ENCODE peak calls at places on chromosomes 11 and 22, in five cellular contexts. R is PC-3; W is activated CD8-positive, alpha-beta T cell treated with anti-CD3 and anti-CD28 coated beads for 36 hours; U is bronchial epithelial cell; M is PC-9. X is an unnamed sample.

GRCh38 chr11:63609971-63610580 is 4.2 kb downstream of the PLAAT3 start:
- DNase-seq in R (no peak), M (peak; percentile 17), W (no peak), U (no peak), X (no peak)

GRCh38 chr22:44891293-44891747 is 118.5 kb downstream of the PHF21B start:
- DNase-seq in W (no peak), M (no peak), U (no peak), R (no peak), X (no peak)

GRCh38 chr11:63762662-63763505 is 5.7 kb downstream of the ZFTA start:
- DNase-seq in W (no peak), U (no peak), R (peak; percentile 33), M (no peak), X (peak; percentile 40)

GRCh38 chr11:49303080-49303479 is 94.7 kb upstream of the FOLH1 start:
- DNase-seq in M (no peak), R (no peak), W (no peak), U (no peak), X (no peak)

GRCh38 chr11:88246680-88247079 is 71.4 kb upstream of the RAB38 start:
- DNase-seq in M (no peak), R (peak; percentile 68), U (peak; percentile 92), W (no peak), X (no peak)

GRCh38 chr11:96235725-96236124 is 107.3 kb downstream of the MAML2 start:
- DNase-seq in U (no peak), W (peak; percentile 83), M (no peak), R (no peak), X (no peak)

GRCh38 chr22:43852605-43853327 is 9.5 kb downstream of the SULT4A1 start:
- DNase-seq in M (no peak), U (no peak), R (no peak), W (no peak), X (no peak)

GRCh38 chr11:71474771-71475483 is 21.9 kb downstream of the NADSYN1 start:
- DNase-seq in R (no peak), M (no peak), U (no peak), W (no peak), X (no peak)

GRCh38 chr11:12854829-12855228 is 154.3 kb upstream of the RASSF10 start:
- DNase-seq in M (no peak), R (no peak), W (no peak), U (no peak), X (no peak)

GRCh38 chr11:24082241-24082640 is 414.6 kb upstream of the LUZP2 start:
- DNase-seq in U (no peak), M (no peak), W (no peak), R (no peak), X (no peak)

GRCh38 chr11:76577199-76577920 is 93.2 kb downstream of the LRRC32 start:
- DNase-seq in R (peak; percentile 98), M (peak; percentile 97), U (peak; percentile 92), W (no peak), X (no peak)

GRCh38 chr11:9150501-9150900 is 59.1 kb upstream of the SCUBE2 start:
- DNase-seq in M (no peak), U (peak; percentile 93), R (peak; percentile 73), W (no peak), X (no peak)

GRCh38 chr11:134532176-134532920 is 120.3 kb upstream of the B3GAT1 start:
- DNase-seq in M (no peak), W (no peak), R (no peak), U (no peak), X (no peak)

GRCh38 chr11:70670684-70671034 is 272.3 kb downstream of the CTTN start:
- DNase-seq in R (no peak), W (no peak), U (no peak), M (no peak), X (no peak)

GRCh38 chr11:100404907-100405306 is 282.2 kb upstream of the ARHGAP42 start:
- DNase-seq in U (no peak), M (no peak), R (no peak), W (no peak), X (no peak)
- TF ChIP-seq CTCF in U (no peak), M (no peak), R (peak; percentile 16), W (no peak), X (no peak)

GRCh38 chr11:2072551-2073261 is 66.5 kb downstream of the IGF2 start:
- DNase-seq in W (no peak), U (no peak), M (no peak), R (no peak), X (no peak)

GRCh38 chr11:2076441-2076840 is 62.7 kb downstream of the IGF2 start:
- DNase-seq in M (no peak), U (no peak), R (no peak), W (no peak), X (no peak)

GRCh38 chr11:2077061-2077802 is 62.0 kb downstream of the IGF2 start:
- DNase-seq in W (peak; percentile 75), R (peak; percentile 91), U (peak; percentile 96), M (peak; percentile 37), X (no peak)

GRCh38 chr11:2071748-2072385 is 67.3 kb downstream of the IGF2 start:
- DNase-seq in R (no peak), M (no peak), W (no peak), U (peak; percentile 12), X (no peak)

GRCh38 chr11:2074266-2074825 is 64.8 kb downstream of the IGF2 start:
- DNase-seq in R (no peak), U (peak; percentile 49), W (peak; percentile 30), M (no peak), X (no peak)
- TF ChIP-seq CTCF in R (peak; percentile 56), U (peak; percentile 39), W (peak; percentile 39), M (no peak), X (peak; percentile 36)

GRCh38 chr11:22539851-22540376 is 85.7 kb downstream of the FANCF start:
- DNase-seq in M (no peak), R (peak; percentile 48), W (no peak), U (peak; percentile 58), X (no peak)
- TF ChIP-seq CTCF in M (peak; percentile 62), R (peak; percentile 69), W (no peak), U (peak; percentile 62), X (peak; percentile 79)

GRCh38 chr22:34975721-34976120 is 90.2 kb upstream of the ISX start:
- DNase-seq in M (no peak), U (peak; percentile 1), R (peak; percentile 1), W (no peak), X (no peak)
- TF ChIP-seq CTCF in M (peak; percentile 28), U (no peak), R (no peak), W (no peak), X (peak; percentile 27)

GRCh38 chr22:40819741-40820140 is 595 bp upstream of the SLC25A17 start:
- DNase-seq in U (peak; percentile 34), W (peak; percentile 18), M (no peak), R (peak; percentile 23), X (no peak)

GRCh38 chr22:40818192-40818746 is 877 bp downstream of the SLC25A17 start:
- DNase-seq in U (no peak), R (peak; percentile 3), W (no peak), M (no peak), X (no peak)

GRCh38 chr22:40813912-40814315 is 5.2 kb downstream of the SLC25A17 start:
- DNase-seq in M (no peak), U (no peak), R (no peak), W (no peak), X (no peak)

GRCh38 chr22:40817737-40818136 is 1.4 kb downstream of the SLC25A17 start:
- DNase-seq in W (no peak), U (no peak), M (no peak), R (no peak), X (no peak)

DNA sequence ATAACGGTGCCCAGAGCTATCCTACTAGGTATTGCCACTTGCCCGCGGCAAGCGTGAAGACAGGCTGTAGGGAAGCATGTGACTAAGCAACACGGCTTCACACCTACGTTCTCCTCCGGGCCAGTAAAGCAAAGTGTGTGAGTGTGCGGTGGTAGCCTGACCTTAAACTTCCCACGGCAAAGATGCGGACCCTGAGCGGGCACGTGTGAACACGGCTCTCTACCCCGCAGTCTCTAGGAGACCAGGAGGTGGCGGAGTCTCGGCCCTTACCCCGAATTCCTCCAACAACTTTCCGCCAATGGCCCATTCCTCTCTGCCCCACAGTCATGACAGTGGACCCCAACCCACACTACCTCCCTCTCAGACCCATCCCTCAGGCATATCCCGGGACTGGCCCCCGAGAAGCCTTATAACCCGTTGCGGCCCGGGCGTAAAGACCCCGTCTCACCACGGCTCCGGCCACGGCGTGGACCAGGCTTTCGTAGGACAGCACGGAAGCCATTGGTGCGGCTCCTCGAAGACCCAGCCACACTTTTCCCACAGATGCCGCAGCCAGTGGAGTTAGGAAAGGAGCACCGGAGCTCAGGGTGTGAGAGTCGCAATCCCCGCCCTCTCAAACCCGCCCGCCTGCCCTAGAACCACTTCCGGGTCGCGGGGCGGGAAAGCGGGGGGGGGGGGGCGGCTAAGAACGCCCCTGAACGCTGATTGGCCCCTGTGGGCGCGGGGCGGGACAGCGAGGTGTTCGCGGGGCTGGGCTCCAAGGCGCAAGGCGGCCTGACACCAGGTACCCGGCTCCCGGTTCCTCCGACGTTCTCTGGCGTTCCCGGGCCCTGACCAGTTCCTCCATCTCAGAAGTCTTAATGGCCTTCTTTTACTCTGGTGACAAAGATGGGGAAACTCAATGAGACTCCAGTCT is at the start of gene SLC25A17:
- DNase-seq in R (peak; percentile 79), U (peak; percentile 69), M (peak; percentile 85), W (peak; percentile 91), X (peak; percentile 73)
- TF ChIP-seq CTCF in R (peak; percentile 37), U (peak; percentile 55), M (peak; percentile 42), W (peak; percentile 39), X (peak; percentile 56)

GRCh38 chr11:64849600-64850356 is 5.3 kb upstream of the CDC42BPG start:
- DNase-seq in M (no peak), W (no peak), U (no peak), R (no peak), X (no peak)
- TF ChIP-seq CTCF in M (no peak), W (no peak), U (no peak), R (no peak), X (no peak)

GRCh38 chr11:4184163-4184916 is 89.7 kb downstream of the RRM1 start:
- DNase-seq in M (no peak), W (no peak), R (no peak), U (no peak), X (no peak)

GRCh38 chr11:4190098-4190497 is 95.5 kb downstream of the RRM1 start:
- DNase-seq in W (no peak), U (no peak), M (no peak), R (no peak), X (no peak)

GRCh38 chr11:4186464-4187054 is 92.0 kb downstream of the RRM1 start:
- DNase-seq in R (no peak), U (no peak), M (no peak), W (no peak), X (no peak)

GRCh38 chr11:4185561-4185960 is 91.0 kb downstream of the RRM1 start:
- DNase-seq in M (no peak), R (no peak), W (no peak), U (no peak), X (no peak)

GRCh38 chr11:4187055-4187988 is 92.7 kb downstream of the RRM1 start:
- DNase-seq in M (peak; percentile 64), U (peak; percentile 37), W (peak; percentile 89), R (peak; percentile 83), X (peak; percentile 96)
- TF ChIP-seq CTCF in M (peak; percentile 84), U (peak; percentile 97), W (peak; percentile 88), R (peak; percentile 78), X (peak; percentile 98)

X was measured in neural crest cell.